ENCODE peak calls at places on chromosomes 7 and 10, in four cellular contexts. One of them, this sample, is unnamed.
A peak's percentile ranks its signal among the peaks of the same experiment; 100 is the strongest.

GRCh38 chr10:53765311-53765710 is 992.7 kb upstream of the MBL2 start:
- DNase-seq in uterus: no peak
- DNase-seq in stimulated activated CD4-positive, alpha-beta T cell treated with anti-CD3 and anti-CD28 coated beads, Interleukin-2, amount 100 ng/mL, for 48 hours: no peak
- DNase-seq in activated CD8-positive, alpha-beta memory T cell treated with anti-CD3 and anti-CD28 coated beads for 48 hours: no peak
- DNase-seq in this sample: no peak

GRCh38 chr10:117107280-117107679 is 30.8 kb downstream of the VAX1 start:
- DNase-seq in uterus: no peak
- DNase-seq in stimulated activated CD4-positive, alpha-beta T cell treated with anti-CD3 and anti-CD28 coated beads, Interleukin-2, amount 100 ng/mL, for 48 hours: no peak
- DNase-seq in activated CD8-positive, alpha-beta memory T cell treated with anti-CD3 and anti-CD28 coated beads for 48 hours: no peak
- DNase-seq in this sample: no peak

GRCh38 chr7:2572101-2572842 is 13.5 kb downstream of the IQCE start:
- DNase-seq in uterus: no peak
- DNase-seq in activated CD8-positive, alpha-beta memory T cell treated with anti-CD3 and anti-CD28 coated beads for 48 hours: no peak
- DNase-seq in stimulated activated CD4-positive, alpha-beta T cell treated with anti-CD3 and anti-CD28 coated beads, Interleukin-2, amount 100 ng/mL, for 48 hours: no peak
- DNase-seq in this sample: no peak

GRCh38 chr7:45564485-45564884 is 9.7 kb upstream of the ADCY1 start:
- DNase-seq in uterus: no peak
- DNase-seq in stimulated activated CD4-positive, alpha-beta T cell treated with anti-CD3 and anti-CD28 coated beads, Interleukin-2, amount 100 ng/mL, for 48 hours: no peak
- DNase-seq in activated CD8-positive, alpha-beta memory T cell treated with anti-CD3 and anti-CD28 coated beads for 48 hours: no peak
- DNase-seq in this sample: no peak

GRCh38 chr7:155425946-155426345 is 32.0 kb upstream of the EN2 start:
- DNase-seq in activated CD8-positive, alpha-beta memory T cell treated with anti-CD3 and anti-CD28 coated beads for 48 hours: no peak
- DNase-seq in uterus: no peak
- DNase-seq in stimulated activated CD4-positive, alpha-beta T cell treated with anti-CD3 and anti-CD28 coated beads, Interleukin-2, amount 100 ng/mL, for 48 hours: no peak
- DNase-seq in this sample: no peak

GRCh38 chr10:27995311-27995710 is 3.6 kb downstream of the ODAD2 start:
- DNase-seq in uterus: no peak
- DNase-seq in activated CD8-positive, alpha-beta memory T cell treated with anti-CD3 and anti-CD28 coated beads for 48 hours: no peak
- DNase-seq in stimulated activated CD4-positive, alpha-beta T cell treated with anti-CD3 and anti-CD28 coated beads, Interleukin-2, amount 100 ng/mL, for 48 hours: no peak
- DNase-seq in this sample: no peak

GRCh38 chr10:944034-944831 is 12.7 kb upstream of the LARP4B start:
- DNase-seq in stimulated activated CD4-positive, alpha-beta T cell treated with anti-CD3 and anti-CD28 coated beads, Interleukin-2, amount 100 ng/mL, for 48 hours: peak; percentile 7
- DNase-seq in uterus: peak; percentile 26
- DNase-seq in activated CD8-positive, alpha-beta memory T cell treated with anti-CD3 and anti-CD28 coated beads for 48 hours: no peak
- DNase-seq in this sample: no peak

GRCh38 chr7:1103009-1103788 is 15.3 kb downstream of the GPER1 start:
- DNase-seq in stimulated activated CD4-positive, alpha-beta T cell treated with anti-CD3 and anti-CD28 coated beads, Interleukin-2, amount 100 ng/mL, for 48 hours: peak; percentile 30
- DNase-seq in uterus: no peak
- DNase-seq in activated CD8-positive, alpha-beta memory T cell treated with anti-CD3 and anti-CD28 coated beads for 48 hours: peak; percentile 8
- DNase-seq in this sample: no peak

GRCh38 chr10:77062381-77062780 is 575.2 kb downstream of the KCNMA1 start:
- DNase-seq in stimulated activated CD4-positive, alpha-beta T cell treated with anti-CD3 and anti-CD28 coated beads, Interleukin-2, amount 100 ng/mL, for 48 hours: no peak
- DNase-seq in uterus: no peak
- DNase-seq in activated CD8-positive, alpha-beta memory T cell treated with anti-CD3 and anti-CD28 coated beads for 48 hours: no peak
- DNase-seq in this sample: no peak

GRCh38 chr7:11760372-11760771 is 71.6 kb downstream of the THSD7A start:
- DNase-seq in stimulated activated CD4-positive, alpha-beta T cell treated with anti-CD3 and anti-CD28 coated beads, Interleukin-2, amount 100 ng/mL, for 48 hours: no peak
- DNase-seq in uterus: no peak
- DNase-seq in activated CD8-positive, alpha-beta memory T cell treated with anti-CD3 and anti-CD28 coated beads for 48 hours: no peak
- DNase-seq in this sample: no peak

GRCh38 chr10:47025540-47026300 is 114.5 kb downstream of the PTPN20 start:
- DNase-seq in uterus: peak; percentile 34
- DNase-seq in stimulated activated CD4-positive, alpha-beta T cell treated with anti-CD3 and anti-CD28 coated beads, Interleukin-2, amount 100 ng/mL, for 48 hours: no peak
- DNase-seq in activated CD8-positive, alpha-beta memory T cell treated with anti-CD3 and anti-CD28 coated beads for 48 hours: no peak
- DNase-seq in this sample: peak; percentile 13

GRCh38 chr7:136359333-136359903 is 382.3 kb upstream of the MTPN start:
- DNase-seq in uterus: no peak
- DNase-seq in stimulated activated CD4-positive, alpha-beta T cell treated with anti-CD3 and anti-CD28 coated beads, Interleukin-2, amount 100 ng/mL, for 48 hours: no peak
- DNase-seq in activated CD8-positive, alpha-beta memory T cell treated with anti-CD3 and anti-CD28 coated beads for 48 hours: no peak
- DNase-seq in this sample: no peak

GRCh38 chr7:94980418-94981142 is 73.2 kb downstream of the PPP1R9A start:
- DNase-seq in uterus: no peak
- DNase-seq in activated CD8-positive, alpha-beta memory T cell treated with anti-CD3 and anti-CD28 coated beads for 48 hours: no peak
- DNase-seq in stimulated activated CD4-positive, alpha-beta T cell treated with anti-CD3 and anti-CD28 coated beads, Interleukin-2, amount 100 ng/mL, for 48 hours: no peak
- DNase-seq in this sample: no peak

GRCh38 chr7:139523199-139523941 is at the start of gene CLEC2L:
- DNase-seq in uterus: no peak
- DNase-seq in activated CD8-positive, alpha-beta memory T cell treated with anti-CD3 and anti-CD28 coated beads for 48 hours: no peak
- DNase-seq in stimulated activated CD4-positive, alpha-beta T cell treated with anti-CD3 and anti-CD28 coated beads, Interleukin-2, amount 100 ng/mL, for 48 hours: no peak
- DNase-seq in this sample: no peak

GRCh38 chr7:102222445-102222844 is 64.2 kb upstream of the SH2B2 start:
- DNase-seq in uterus: no peak
- DNase-seq in activated CD8-positive, alpha-beta memory T cell treated with anti-CD3 and anti-CD28 coated beads for 48 hours: no peak
- DNase-seq in stimulated activated CD4-positive, alpha-beta T cell treated with anti-CD3 and anti-CD28 coated beads, Interleukin-2, amount 100 ng/mL, for 48 hours: no peak
- DNase-seq in this sample: no peak

GRCh38 chr7:34491899-34492298 is 166.1 kb upstream of the NPSR1 start:
- DNase-seq in uterus: no peak
- DNase-seq in activated CD8-positive, alpha-beta memory T cell treated with anti-CD3 and anti-CD28 coated beads for 48 hours: no peak
- DNase-seq in stimulated activated CD4-positive, alpha-beta T cell treated with anti-CD3 and anti-CD28 coated beads, Interleukin-2, amount 100 ng/mL, for 48 hours: no peak
- DNase-seq in this sample: no peak